ENCODE peak calls at places on chromosomes 4 and X, in ten cellular contexts. N is HTR-8/SVneo, D is left cardiac atrium, C is left colon, P is heart right ventricle, V is osteocyte, T is cardiac fibroblast, H is sciatic nerve, R is foreskin melanocyte, Z is coronary artery. L is an unnamed sample.

GRCh38 chr4:33334416-33334815 is 2614.2 kb downstream of the PCDH7 start:
- DNase-seq in N (no peak), D (no peak), C (no peak), P (no peak), V (no peak), T (no peak), H (no peak), R (no peak), Z (no peak), L (no peak)

GRCh38 chrX:150038356-150038755 is 100.1 kb upstream of the EOLA2 start:
- DNase-seq in N (no peak), D (no peak), C (no peak), P (no peak), V (no peak), T (no peak), H (no peak), R (no peak), Z (no peak), L (no peak)

GRCh38 chrX:29447867-29448266 is 767.5 kb upstream of the MAGEB2 start:
- DNase-seq in N (no peak), D (no peak), C (no peak), P (no peak), V (no peak), T (peak; percentile 11), H (no peak), R (no peak), Z (no peak), L (no peak)

GRCh38 chr4:122099896-122100295 is 52.2 kb upstream of the BLTP1 start:
- DNase-seq in N (peak; percentile 52), D (no peak), C (no peak), P (no peak), V (no peak), T (peak; percentile 9), H (no peak), R (no peak), Z (no peak), L (no peak)

GRCh38 chrX:5236096-5236495 is 992.6 kb downstream of the NLGN4X start:
- DNase-seq in N (no peak), D (no peak), C (no peak), P (no peak), V (no peak), T (no peak), H (no peak), R (no peak), Z (no peak), L (no peak)

GRCh38 chrX:2423293-2423692 is 77.5 kb downstream of the DHRSX start:
- DNase-seq in N (no peak), D (no peak), C (no peak), P (no peak), V (no peak), T (peak; percentile 15), H (no peak), R (no peak), Z (no peak), L (no peak)

GRCh38 chrX:111634823-111635410 is 46.1 kb upstream of the ALG13 start:
- DNase-seq in N (no peak), D (no peak), C (no peak), P (no peak), V (no peak), T (peak; percentile 4), H (no peak), R (peak; percentile 38), Z (no peak), L (no peak)

GRCh38 chr4:39668835-39669234 is 29.1 kb upstream of the UBE2K start:
- DNase-seq in N (no peak), D (no peak), C (no peak), P (no peak), V (no peak), T (no peak), H (no peak), R (no peak), Z (no peak), L (no peak)

GRCh38 chr4:133147922-133148689 is 988 bp upstream of the PCDH10 start:
- DNase-seq in N (peak; percentile 30), D (no peak), C (no peak), P (peak; percentile 15), V (peak; percentile 84), T (peak; percentile 64), H (no peak), R (no peak), Z (peak; percentile 72), L (peak; percentile 82)

GRCh38 chrX:123830309-123830708 is 29.5 kb upstream of the XIAP start:
- DNase-seq in N (no peak), D (no peak), C (peak; percentile 67), P (no peak), V (no peak), T (peak; percentile 51), H (no peak), R (no peak), Z (no peak), L (no peak)

GRCh38 chr4:116638592-116638991 is 446.8 kb downstream of the TRAM1L1 start:
- DNase-seq in N (no peak), D (no peak), C (no peak), P (no peak), V (no peak), T (no peak), H (no peak), R (no peak), Z (no peak), L (no peak)

GRCh38 chr4:15436515-15436914 is 8.7 kb downstream of the C1QTNF7 start:
- DNase-seq in N (peak; percentile 12), D (no peak), C (no peak), P (no peak), V (no peak), T (peak; percentile 76), H (no peak), R (no peak), Z (no peak), L (no peak)

GRCh38 chrX:70479970-70480659 is 35.5 kb downstream of the DLG3 start:
- DNase-seq in N (no peak), D (no peak), C (peak; percentile 40), P (no peak), V (no peak), T (peak; percentile 23), H (no peak), R (no peak), Z (no peak), L (no peak)

GRCh38 chr4:156581693-156582092 is 389.9 kb downstream of the PDGFC start:
- DNase-seq in N (no peak), D (no peak), C (no peak), P (no peak), V (no peak), T (no peak), H (no peak), R (no peak), Z (no peak), L (no peak)

GRCh38 chr4:37482236-37482635 is 203.9 kb downstream of the RELL1 start:
- DNase-seq in N (no peak), D (no peak), C (no peak), P (no peak), V (no peak), T (no peak), H (no peak), R (no peak), Z (no peak), L (no peak)

GRCh38 chrX:68462197-68462596 is 28.9 kb upstream of the OPHN1 start:
- DNase-seq in N (no peak), D (no peak), C (no peak), P (no peak), V (no peak), T (peak; percentile 33), H (no peak), R (no peak), Z (no peak), L (no peak)

GRCh38 chr4:185740471-185740873 is 71.5 kb downstream of the SORBS2 start:
- DNase-seq in N (no peak), D (no peak), C (no peak), P (no peak), V (no peak), T (peak; percentile 20), H (no peak), R (no peak), Z (no peak), L (no peak)

GRCh38 chrX:47585273-47585672 is 3.0 kb downstream of the TIMP1 start:
- DNase-seq in N (no peak), D (no peak), C (no peak), P (no peak), V (peak; percentile 82), T (peak; percentile 50), H (no peak), R (no peak), Z (no peak), L (no peak)

GRCh38 chr4:138007572-138007971 is 234.6 kb downstream of the SLC7A11 start:
- DNase-seq in N (no peak), D (no peak), C (no peak), P (no peak), V (no peak), T (peak; percentile 10), H (no peak), R (no peak), Z (no peak), L (no peak)